ENCODE peak calls at places on chromosomes 3 and 15, in ten cellular contexts. One of them, this sample, is unnamed.

GRCh38 chr3:168884353-168884903 is 779.1 kb downstream of the MECOM start:
- DNase-seq in fibroblast of pulmonary artery: peak
- DNase-seq in progenitor cell of endocrine pancreas: no peak
- DNase-seq in left ventricle myocardium inferior: no peak
- DNase-seq in pancreas: peak
- DNase-seq in hepatocyte: peak
- DNase-seq in fibroblast of villous mesenchyme: peak
- DNase-seq in choroid plexus epithelial cell: peak
- DNase-seq in GM12865: no peak
- DNase-seq in CD8-positive, alpha-beta T cell: no peak
- DNase-seq in this sample: peak

GRCh38 chr15:100019601-100020000 is 286.4 kb upstream of the LYSMD4 start:
- DNase-seq in left ventricle myocardium inferior: no peak
- DNase-seq in CD8-positive, alpha-beta T cell: no peak
- DNase-seq in choroid plexus epithelial cell: no peak
- DNase-seq in GM12865: no peak
- DNase-seq in fibroblast of pulmonary artery: no peak
- DNase-seq in fibroblast of villous mesenchyme: no peak
- DNase-seq in pancreas: no peak
- DNase-seq in hepatocyte: no peak
- DNase-seq in progenitor cell of endocrine pancreas: no peak
- DNase-seq in this sample: no peak

GRCh38 chr3:45688194-45688881 is 858 bp upstream of the SACM1L start:
- DNase-seq in left ventricle myocardium inferior: no peak
- DNase-seq in fibroblast of villous mesenchyme: no peak
- DNase-seq in fibroblast of pulmonary artery: no peak
- DNase-seq in pancreas: peak
- DNase-seq in GM12865: peak
- DNase-seq in choroid plexus epithelial cell: peak
- DNase-seq in progenitor cell of endocrine pancreas: peak
- DNase-seq in hepatocyte: peak
- DNase-seq in CD8-positive, alpha-beta T cell: peak
- DNase-seq in this sample: peak

GRCh38 chr3:179706233-179706632 is 53.4 kb downstream of the USP13 start:
- DNase-seq in fibroblast of villous mesenchyme: no peak
- DNase-seq in choroid plexus epithelial cell: peak
- DNase-seq in left ventricle myocardium inferior: no peak
- DNase-seq in fibroblast of pulmonary artery: no peak
- DNase-seq in progenitor cell of endocrine pancreas: no peak
- DNase-seq in GM12865: no peak
- DNase-seq in CD8-positive, alpha-beta T cell: no peak
- DNase-seq in pancreas: no peak
- DNase-seq in hepatocyte: no peak
- DNase-seq in this sample: no peak

GRCh38 chr15:51444112-51444511 is 102.7 kb downstream of the GLDN start:
- DNase-seq in left ventricle myocardium inferior: no peak
- DNase-seq in pancreas: no peak
- DNase-seq in fibroblast of villous mesenchyme: no peak
- DNase-seq in CD8-positive, alpha-beta T cell: no peak
- DNase-seq in hepatocyte: no peak
- DNase-seq in progenitor cell of endocrine pancreas: no peak
- DNase-seq in GM12865: no peak
- DNase-seq in fibroblast of pulmonary artery: no peak
- DNase-seq in choroid plexus epithelial cell: no peak
- DNase-seq in this sample: no peak

GRCh38 chr3:10641760-10642159 is 136.4 kb upstream of the ATP2B2 start:
- DNase-seq in fibroblast of pulmonary artery: no peak
- DNase-seq in hepatocyte: no peak
- DNase-seq in progenitor cell of endocrine pancreas: no peak
- DNase-seq in choroid plexus epithelial cell: no peak
- DNase-seq in left ventricle myocardium inferior: no peak
- DNase-seq in fibroblast of villous mesenchyme: no peak
- DNase-seq in CD8-positive, alpha-beta T cell: no peak
- DNase-seq in pancreas: no peak
- DNase-seq in GM12865: no peak
- DNase-seq in this sample: no peak

GRCh38 chr15:57333487-57333886 is 42.8 kb upstream of the CGNL1 start:
- DNase-seq in fibroblast of pulmonary artery: peak
- DNase-seq in pancreas: no peak
- DNase-seq in choroid plexus epithelial cell: peak
- DNase-seq in fibroblast of villous mesenchyme: no peak
- DNase-seq in CD8-positive, alpha-beta T cell: no peak
- DNase-seq in left ventricle myocardium inferior: no peak
- DNase-seq in GM12865: no peak
- DNase-seq in progenitor cell of endocrine pancreas: no peak
- DNase-seq in hepatocyte: no peak
- DNase-seq in this sample: no peak

GRCh38 chr3:60582285-60582684 is 669.0 kb downstream of the FHIT start:
- DNase-seq in fibroblast of villous mesenchyme: peak
- DNase-seq in fibroblast of pulmonary artery: peak
- DNase-seq in left ventricle myocardium inferior: no peak
- DNase-seq in pancreas: no peak
- DNase-seq in choroid plexus epithelial cell: peak
- DNase-seq in hepatocyte: peak
- DNase-seq in CD8-positive, alpha-beta T cell: no peak
- DNase-seq in progenitor cell of endocrine pancreas: no peak
- DNase-seq in GM12865: no peak
- DNase-seq in this sample: peak

GRCh38 chr3:141150931-141151330 is 80.7 kb upstream of the PXYLP1 start:
- DNase-seq in GM12865: no peak
- DNase-seq in pancreas: no peak
- DNase-seq in left ventricle myocardium inferior: no peak
- DNase-seq in fibroblast of pulmonary artery: no peak
- DNase-seq in choroid plexus epithelial cell: no peak
- DNase-seq in progenitor cell of endocrine pancreas: no peak
- DNase-seq in fibroblast of villous mesenchyme: no peak
- DNase-seq in CD8-positive, alpha-beta T cell: no peak
- DNase-seq in hepatocyte: no peak
- DNase-seq in this sample: no peak

GRCh38 chr15:68387288-68388143 is 44.4 kb downstream of the ITGA11 start:
- DNase-seq in fibroblast of pulmonary artery: no peak
- DNase-seq in left ventricle myocardium inferior: no peak
- DNase-seq in GM12865: no peak
- DNase-seq in choroid plexus epithelial cell: no peak
- DNase-seq in pancreas: no peak
- DNase-seq in fibroblast of villous mesenchyme: peak
- DNase-seq in hepatocyte: no peak
- DNase-seq in CD8-positive, alpha-beta T cell: no peak
- DNase-seq in progenitor cell of endocrine pancreas: no peak
- DNase-seq in this sample: no peak

GRCh38 chr15:74235962-74236361 is at the start of gene CCDC33:
- DNase-seq in CD8-positive, alpha-beta T cell: no peak
- DNase-seq in fibroblast of villous mesenchyme: no peak
- DNase-seq in hepatocyte: no peak
- DNase-seq in GM12865: peak
- DNase-seq in left ventricle myocardium inferior: no peak
- DNase-seq in choroid plexus epithelial cell: no peak
- DNase-seq in fibroblast of pulmonary artery: no peak
- DNase-seq in progenitor cell of endocrine pancreas: no peak
- DNase-seq in pancreas: no peak
- DNase-seq in this sample: no peak

GRCh38 chr15:78195735-78196201 is 38.6 kb downstream of the ACSBG1 start:
- DNase-seq in hepatocyte: peak
- DNase-seq in CD8-positive, alpha-beta T cell: peak
- DNase-seq in left ventricle myocardium inferior: no peak
- DNase-seq in GM12865: peak
- DNase-seq in fibroblast of villous mesenchyme: peak
- DNase-seq in fibroblast of pulmonary artery: peak
- DNase-seq in pancreas: peak
- DNase-seq in progenitor cell of endocrine pancreas: no peak
- DNase-seq in choroid plexus epithelial cell: peak
- DNase-seq in this sample: peak

GRCh38 chr15:46961795-46962194 is 755.5 kb upstream of the SEMA6D start:
- DNase-seq in progenitor cell of endocrine pancreas: no peak
- DNase-seq in CD8-positive, alpha-beta T cell: no peak
- DNase-seq in pancreas: no peak
- DNase-seq in GM12865: no peak
- DNase-seq in hepatocyte: peak
- DNase-seq in fibroblast of pulmonary artery: no peak
- DNase-seq in left ventricle myocardium inferior: no peak
- DNase-seq in fibroblast of villous mesenchyme: peak
- DNase-seq in choroid plexus epithelial cell: no peak
- DNase-seq in this sample: no peak

GRCh38 chr3:112492124-112492523 is 7.1 kb downstream of the BTLA start:
- DNase-seq in GM12865: no peak
- DNase-seq in fibroblast of pulmonary artery: no peak
- DNase-seq in choroid plexus epithelial cell: no peak
- DNase-seq in pancreas: no peak
- DNase-seq in left ventricle myocardium inferior: no peak
- DNase-seq in fibroblast of villous mesenchyme: no peak
- DNase-seq in hepatocyte: no peak
- DNase-seq in progenitor cell of endocrine pancreas: no peak
- DNase-seq in CD8-positive, alpha-beta T cell: no peak
- DNase-seq in this sample: no peak

GRCh38 chr15:93037341-93038063 is 51.5 kb downstream of the RGMA start:
- DNase-seq in progenitor cell of endocrine pancreas: no peak
- DNase-seq in choroid plexus epithelial cell: peak
- DNase-seq in fibroblast of villous mesenchyme: peak
- DNase-seq in GM12865: no peak
- DNase-seq in left ventricle myocardium inferior: peak
- DNase-seq in pancreas: no peak
- DNase-seq in fibroblast of pulmonary artery: peak
- DNase-seq in hepatocyte: peak
- DNase-seq in CD8-positive, alpha-beta T cell: no peak
- DNase-seq in this sample: no peak

GRCh38 chr15:79394231-79394630 is 37.9 kb upstream of the MINAR1 start:
- DNase-seq in GM12865: no peak
- DNase-seq in hepatocyte: no peak
- DNase-seq in fibroblast of pulmonary artery: peak
- DNase-seq in left ventricle myocardium inferior: no peak
- DNase-seq in fibroblast of villous mesenchyme: peak
- DNase-seq in pancreas: no peak
- DNase-seq in CD8-positive, alpha-beta T cell: no peak
- DNase-seq in progenitor cell of endocrine pancreas: no peak
- DNase-seq in choroid plexus epithelial cell: peak
- DNase-seq in this sample: peak

GRCh38 chr15:38996111-38996541 is 431.5 kb upstream of the RASGRP1 start:
- DNase-seq in choroid plexus epithelial cell: peak
- DNase-seq in pancreas: no peak
- DNase-seq in GM12865: no peak
- DNase-seq in fibroblast of villous mesenchyme: peak
- DNase-seq in progenitor cell of endocrine pancreas: no peak
- DNase-seq in fibroblast of pulmonary artery: peak
- DNase-seq in left ventricle myocardium inferior: no peak
- DNase-seq in hepatocyte: no peak
- DNase-seq in CD8-positive, alpha-beta T cell: no peak
- DNase-seq in this sample: peak

GRCh38 chr3:152202976-152203626 is 65.6 kb upstream of the MBNL1 start:
- DNase-seq in GM12865: peak
- DNase-seq in pancreas: peak
- DNase-seq in hepatocyte: no peak
- DNase-seq in fibroblast of pulmonary artery: no peak
- DNase-seq in progenitor cell of endocrine pancreas: no peak
- DNase-seq in choroid plexus epithelial cell: peak
- DNase-seq in CD8-positive, alpha-beta T cell: no peak
- DNase-seq in left ventricle myocardium inferior: no peak
- DNase-seq in fibroblast of villous mesenchyme: no peak
- DNase-seq in this sample: no peak

GRCh38 chr15:39890640-39891039 is 29.4 kb downstream of the GPR176 start:
- DNase-seq in progenitor cell of endocrine pancreas: no peak
- DNase-seq in GM12865: no peak
- DNase-seq in hepatocyte: no peak
- DNase-seq in CD8-positive, alpha-beta T cell: no peak
- DNase-seq in left ventricle myocardium inferior: no peak
- DNase-seq in choroid plexus epithelial cell: no peak
- DNase-seq in fibroblast of villous mesenchyme: no peak
- DNase-seq in pancreas: no peak
- DNase-seq in fibroblast of pulmonary artery: no peak
- DNase-seq in this sample: no peak

DNA sequence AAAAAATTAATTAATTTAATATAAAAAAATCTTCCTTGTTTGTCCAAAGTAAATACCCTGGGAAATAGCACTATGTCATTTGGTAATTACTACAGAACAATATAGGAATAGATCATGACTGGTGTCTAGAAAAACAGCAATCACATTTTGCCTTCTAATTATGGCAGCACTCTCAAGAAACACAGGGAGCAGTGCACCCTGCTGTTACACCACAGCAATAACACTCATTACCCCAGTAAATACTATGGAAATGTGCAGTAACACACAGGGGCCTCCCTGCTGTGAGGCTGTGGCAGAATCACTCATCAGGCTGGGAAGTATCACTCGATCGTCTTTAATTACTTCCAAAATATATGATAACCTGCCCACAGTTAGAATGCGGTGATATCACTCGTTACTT is 646.0 kb downstream of the TUSC7 start:
- DNase-seq in CD8-positive, alpha-beta T cell: no peak
- DNase-seq in hepatocyte: peak
- DNase-seq in fibroblast of villous mesenchyme: peak
- DNase-seq in choroid plexus epithelial cell: peak
- DNase-seq in left ventricle myocardium inferior: no peak
- DNase-seq in progenitor cell of endocrine pancreas: no peak
- DNase-seq in pancreas: no peak
- DNase-seq in GM12865: peak
- DNase-seq in fibroblast of pulmonary artery: peak
- DNase-seq in this sample: peak
- TF ChIP-seq CTCF in CD8-positive, alpha-beta T cell: no peak
- TF ChIP-seq CTCF in hepatocyte: peak
- TF ChIP-seq CTCF in fibroblast of villous mesenchyme: peak
- TF ChIP-seq CTCF in choroid plexus epithelial cell: peak
- TF ChIP-seq CTCF in left ventricle myocardium inferior: peak
- TF ChIP-seq CTCF in progenitor cell of endocrine pancreas: peak
- TF ChIP-seq CTCF in pancreas: no peak
- TF ChIP-seq CTCF in GM12865: peak
- TF ChIP-seq CTCF in fibroblast of pulmonary artery: peak
- TF ChIP-seq CTCF in this sample: peak

GRCh38 chr3:106566277-106566676 is 697.5 kb upstream of the CBLB start:
- DNase-seq in hepatocyte: no peak
- DNase-seq in CD8-positive, alpha-beta T cell: no peak
- DNase-seq in choroid plexus epithelial cell: peak
- DNase-seq in fibroblast of villous mesenchyme: no peak
- DNase-seq in GM12865: peak
- DNase-seq in left ventricle myocardium inferior: no peak
- DNase-seq in progenitor cell of endocrine pancreas: no peak
- DNase-seq in pancreas: no peak
- DNase-seq in fibroblast of pulmonary artery: no peak
- DNase-seq in this sample: peak
- TF ChIP-seq CTCF in hepatocyte: no peak
- TF ChIP-seq CTCF in CD8-positive, alpha-beta T cell: no peak
- TF ChIP-seq CTCF in choroid plexus epithelial cell: peak
- TF ChIP-seq CTCF in fibroblast of villous mesenchyme: peak
- TF ChIP-seq CTCF in GM12865: peak
- TF ChIP-seq CTCF in left ventricle myocardium inferior: no peak
- TF ChIP-seq CTCF in progenitor cell of endocrine pancreas: no peak
- TF ChIP-seq CTCF in pancreas: no peak
- TF ChIP-seq CTCF in fibroblast of pulmonary artery: no peak
- TF ChIP-seq CTCF in this sample: no peak

GRCh38 chr3:138397983-138398382 is 36.4 kb upstream of the ESYT3 start:
- DNase-seq in fibroblast of pulmonary artery: peak
- DNase-seq in fibroblast of villous mesenchyme: no peak
- DNase-seq in progenitor cell of endocrine pancreas: no peak
- DNase-seq in CD8-positive, alpha-beta T cell: no peak
- DNase-seq in pancreas: no peak
- DNase-seq in left ventricle myocardium inferior: no peak
- DNase-seq in hepatocyte: no peak
- DNase-seq in GM12865: no peak
- DNase-seq in choroid plexus epithelial cell: no peak
- DNase-seq in this sample: peak
- TF ChIP-seq CTCF in fibroblast of pulmonary artery: peak
- TF ChIP-seq CTCF in fibroblast of villous mesenchyme: peak
- TF ChIP-seq CTCF in progenitor cell of endocrine pancreas: no peak
- TF ChIP-seq CTCF in CD8-positive, alpha-beta T cell: no peak
- TF ChIP-seq CTCF in pancreas: no peak
- TF ChIP-seq CTCF in left ventricle myocardium inferior: peak
- TF ChIP-seq CTCF in hepatocyte: peak
- TF ChIP-seq CTCF in GM12865: no peak
- TF ChIP-seq CTCF in choroid plexus epithelial cell: peak
- TF ChIP-seq CTCF in this sample: peak

GRCh38 chr3:50137567-50137966 is 17.6 kb upstream of the SEMA3F start:
- DNase-seq in CD8-positive, alpha-beta T cell: no peak
- DNase-seq in hepatocyte: no peak
- DNase-seq in GM12865: no peak
- DNase-seq in progenitor cell of endocrine pancreas: no peak
- DNase-seq in pancreas: no peak
- DNase-seq in fibroblast of villous mesenchyme: no peak
- DNase-seq in choroid plexus epithelial cell: no peak
- DNase-seq in left ventricle myocardium inferior: no peak
- DNase-seq in fibroblast of pulmonary artery: no peak
- DNase-seq in this sample: no peak
- TF ChIP-seq CTCF in CD8-positive, alpha-beta T cell: no peak
- TF ChIP-seq CTCF in hepatocyte: no peak
- TF ChIP-seq CTCF in GM12865: no peak
- TF ChIP-seq CTCF in progenitor cell of endocrine pancreas: no peak
- TF ChIP-seq CTCF in pancreas: no peak
- TF ChIP-seq CTCF in fibroblast of villous mesenchyme: no peak
- TF ChIP-seq CTCF in choroid plexus epithelial cell: no peak
- TF ChIP-seq CTCF in left ventricle myocardium inferior: no peak
- TF ChIP-seq CTCF in fibroblast of pulmonary artery: no peak
- TF ChIP-seq CTCF in this sample: no peak

This sample was measured in MCF 10A.